ENCODE peak calls at places on chromosomes 13 and 19, in nine cellular contexts. R is NCI-H524 treated with DMSO at 0.1 percent for 48 hours; P is amniotic stem cell; N is stimulated activated CD4-positive, alpha-beta T cell treated with anti-CD3 and anti-CD28 coated beads, Interleukin-1b, Interleukin-23, amount 100 ng/mL, for 1 hour; T is GM20000; F is ELR; X is fibroblast of mammary gland; I is AG08396; V is T follicular helper cell. A is an unnamed sample.

GRCh38 chr19:17706750-17707181 is 12.5 kb upstream of the MAP1S start:
- DNase-seq in I (peak; percentile 70), N (no peak), F (peak; percentile 56), T (no peak), R (peak; percentile 63), X (peak; percentile 61), P (no peak), V (no peak), A (peak; percentile 91)

GRCh38 chr13:62510906-62511655 is 1095.4 kb upstream of the PCDH20 start:
- DNase-seq in T (no peak), P (no peak), F (peak; percentile 28), V (no peak), N (no peak), R (no peak), X (no peak), I (no peak), A (no peak)

GRCh38 chr19:45769054-45769782 is at the start of gene SIX5:
- DNase-seq in R (no peak), P (peak; percentile 100), T (peak; percentile 100), N (peak; percentile 87), X (peak; percentile 96), V (peak; percentile 89), F (peak; percentile 97), I (peak; percentile 99), A (peak; percentile 98)

GRCh38 chr13:22047785-22048104 is 376.9 kb downstream of the FGF9 start:
- DNase-seq in N (no peak), V (no peak), I (no peak), R (no peak), P (no peak), X (no peak), F (no peak), T (no peak), A (no peak)

GRCh38 chr19:23481043-23481442 is 85.8 kb upstream of the ZNF91 start:
- DNase-seq in X (no peak), F (no peak), N (no peak), I (no peak), P (no peak), V (no peak), T (no peak), R (no peak), A (no peak)

GRCh38 chr13:72397265-72397664 is 330.2 kb downstream of the MZT1 start:
- DNase-seq in T (no peak), F (no peak), X (no peak), N (no peak), P (no peak), V (no peak), R (no peak), I (no peak), A (peak; percentile 49)

GRCh38 chr13:113880651-113881611 is 17.1 kb upstream of the GAS6 start:
- DNase-seq in P (no peak), I (no peak), T (no peak), R (no peak), N (no peak), X (no peak), V (no peak), F (no peak), A (no peak)

GRCh38 chr19:928471-929259 is 2.8 kb downstream of the ARID3A start:
- DNase-seq in F (no peak), V (no peak), T (no peak), I (peak; percentile 60), R (no peak), N (no peak), P (no peak), X (no peak), A (no peak)

GRCh38 chr19:39544201-39544903 is 4.4 kb upstream of the EID2 start:
- DNase-seq in I (no peak), V (no peak), T (no peak), P (no peak), N (no peak), R (no peak), X (peak; percentile 27), F (peak; percentile 20), A (no peak)

GRCh38 chr13:51364404-51365008 is 25.0 kb downstream of the SERPINE3 start:
- DNase-seq in F (peak; percentile 78), P (no peak), X (peak; percentile 57), I (peak; percentile 25), N (no peak), T (no peak), R (no peak), V (no peak), A (no peak)

GRCh38 chr19:4573682-4574081 is 14.2 kb upstream of the SEMA6B start:
- DNase-seq in V (no peak), X (no peak), N (no peak), I (no peak), R (no peak), T (no peak), P (no peak), F (no peak), A (no peak)

GRCh38 chr13:35700661-35701060 is 224.2 kb upstream of the MAB21L1 start:
- DNase-seq in R (no peak), P (no peak), I (peak; percentile 41), F (peak; percentile 77), X (peak; percentile 51), V (no peak), T (no peak), N (no peak), A (no peak)

GRCh38 chr13:103101500-103101899 is 35.3 kb upstream of the SLC10A2 start:
- DNase-seq in R (no peak), N (no peak), V (no peak), F (no peak), I (no peak), X (no peak), P (no peak), T (no peak), A (no peak)

GRCh38 chr13:110221331-110221730 is 85.6 kb downstream of the COL4A1 start:
- DNase-seq in F (no peak), T (no peak), I (no peak), V (no peak), N (no peak), P (no peak), R (no peak), X (no peak), A (no peak)

GRCh38 chr13:99666146-99666805 is 165.0 kb downstream of the TM9SF2 start:
- DNase-seq in V (no peak), X (no peak), R (no peak), N (no peak), F (no peak), P (no peak), T (no peak), I (no peak), A (peak; percentile 93)

GRCh38 chr13:39982745-39983144 is 327.3 kb downstream of the COG6 start:
- DNase-seq in X (no peak), V (no peak), R (no peak), F (no peak), T (no peak), P (no peak), I (no peak), N (no peak), A (no peak)

GRCh38 chr13:101757446-101758039 is 305.1 kb downstream of the ITGBL1 start:
- DNase-seq in R (peak; percentile 8), X (peak; percentile 63), F (peak; percentile 70), I (peak; percentile 26), N (no peak), P (no peak), T (peak; percentile 22), V (no peak), A (peak; percentile 85)

GRCh38 chr19:18649371-18650047 is 12.7 kb downstream of the KLHL26 start:
- DNase-seq in I (peak; percentile 59), P (no peak), R (peak; percentile 51), X (peak; percentile 30), N (no peak), T (peak; percentile 67), F (no peak), V (no peak), A (peak; percentile 14)

GRCh38 chr19:5041168-5042038 is 72.5 kb downstream of the KDM4B start:
- DNase-seq in T (no peak), P (no peak), V (no peak), N (no peak), I (no peak), F (no peak), X (peak; percentile 47), R (no peak), A (no peak)

GRCh38 chr13:101109005-101109404 is 307.3 kb downstream of the NALCN start:
- DNase-seq in I (no peak), V (no peak), N (no peak), F (no peak), T (no peak), P (no peak), R (no peak), X (no peak), A (no peak)

GRCh38 chr19:4101496-4101770 is 22.5 kb downstream of the MAP2K2 start:
- DNase-seq in V (no peak), P (no peak), F (no peak), X (no peak), N (no peak), T (no peak), I (no peak), R (no peak), A (no peak)

GRCh38 chr13:44293908-44294735 is 79.5 kb upstream of the SERP2 start:
- DNase-seq in V (no peak), T (no peak), R (no peak), X (peak; percentile 52), F (no peak), P (no peak), I (no peak), N (no peak), A (no peak)

GRCh38 chr13:26953273-26953672 is 192.7 kb upstream of the GPR12 start:
- DNase-seq in T (no peak), V (no peak), F (no peak), P (no peak), R (no peak), N (no peak), I (no peak), X (no peak), A (no peak)

GRCh38 chr19:48371367-48371766 is 7.2 kb downstream of the SYNGR4 start:
- DNase-seq in F (no peak), V (no peak), X (no peak), I (no peak), N (no peak), P (no peak), R (no peak), T (no peak), A (no peak)

GRCh38 chr19:15379996-15380647 is 535 bp upstream of the AKAP8 start:
- DNase-seq in T (peak; percentile 65), R (no peak), P (no peak), X (peak; percentile 42), F (peak; percentile 58), N (no peak), I (peak; percentile 43), V (no peak), A (peak; percentile 87)

GRCh38 chr13:36124236-36124822 is 6.9 kb downstream of the DCLK1 start:
- DNase-seq in V (no peak), I (peak; percentile 56), N (no peak), P (peak; percentile 64), F (no peak), X (peak; percentile 75), R (no peak), T (no peak), A (no peak)

GRCh38 chr13:113861433-113862030 is 2.3 kb downstream of the GAS6 start:
- DNase-seq in R (no peak), N (no peak), F (peak; percentile 73), X (no peak), V (no peak), T (no peak), I (no peak), P (no peak), A (no peak)

GRCh38 chr19:46288896-46289588 is 7.8 kb upstream of the HIF3A start:
- DNase-seq in P (peak; percentile 25), X (peak; percentile 98), I (peak; percentile 79), R (no peak), N (no peak), T (no peak), V (no peak), F (peak; percentile 97), A (no peak)

GRCh38 chr19:56441206-56441792 is 35.8 kb downstream of the ZNF667 start:
- DNase-seq in T (no peak), F (no peak), I (no peak), N (no peak), X (no peak), V (no peak), R (no peak), P (no peak), A (no peak)

GRCh38 chr13:71118779-71119364 is 748.1 kb downstream of the DACH1 start:
- DNase-seq in F (no peak), R (no peak), P (no peak), X (no peak), T (no peak), I (no peak), V (no peak), N (no peak), A (peak; percentile 90)

A was measured in NCI-H69.